ENCODE peak calls at places on chromosomes 13 and 19, in four cellular contexts. B is CD8-positive, alpha-beta memory T cell; H is fibroblast of pulmonary artery; C is hepatocyte. P is an unnamed sample.

GRCh38 chr19:53192771-53193533 is at the start of gene ZNF665:
- DNase-seq in C (peak; percentile 93), H (peak; percentile 87), B (peak; percentile 69), P (no peak)

GRCh38 chr13:34243396-34243795 is 425.4 kb downstream of the RFC3 start:
- DNase-seq in C (no peak), B (no peak), H (no peak), P (no peak)

GRCh38 chr19:10690351-10690781 is 10.9 kb upstream of the QTRT1 start:
- DNase-seq in H (peak; percentile 77), C (no peak), B (no peak), P (no peak)

GRCh38 chr19:43395561-43395960 is 19.1 kb upstream of the TEX101 start:
- DNase-seq in B (no peak), H (no peak), C (no peak), P (no peak)

GRCh38 chr19:28296506-28296905 is 916.4 kb downstream of the UQCRFS1 start:
- DNase-seq in C (no peak), B (no peak), H (peak; percentile 35), P (no peak)

GRCh38 chr19:28703400-28703956 is 509.5 kb downstream of the UQCRFS1 start:
- DNase-seq in B (no peak), H (no peak), C (no peak), P (no peak)

GRCh38 chr13:31945202-31945978 is 86.2 kb upstream of the FRY start:
- DNase-seq in B (no peak), C (peak; percentile 48), H (peak; percentile 78), P (no peak)

GRCh38 chr19:38662508-38663155 is 15.2 kb downstream of the ACTN4 start:
- DNase-seq in C (no peak), B (no peak), H (no peak), P (no peak)

GRCh38 chr13:60617863-60618733 is 221.1 kb downstream of the TDRD3 start:
- DNase-seq in C (peak; percentile 19), H (peak; percentile 58), B (no peak), P (peak; percentile 32)

GRCh38 chr13:95254341-95254740 is 46.9 kb downstream of the ABCC4 start:
- DNase-seq in H (no peak), B (no peak), C (no peak), P (no peak)

GRCh38 chr13:112799394-112799793 is 109.6 kb downstream of the ATP11A start:
- DNase-seq in H (no peak), C (no peak), B (no peak), P (no peak)

GRCh38 chr19:42512743-42513304 is 15.5 kb downstream of the CEACAM1 start:
- DNase-seq in C (no peak), H (no peak), B (no peak), P (no peak)

GRCh38 chr13:78491978-78492377 is 111.4 kb downstream of the POU4F1 start:
- DNase-seq in B (no peak), H (no peak), C (no peak), P (no peak)

GRCh38 chr19:12793290-12794195 is 2.3 kb downstream of the JUNB start:
- DNase-seq in B (peak; percentile 98), C (peak; percentile 96), H (peak; percentile 94), P (peak; percentile 86)

GRCh38 chr13:72290962-72291681 is 424.1 kb upstream of the DACH1 start:
- DNase-seq in B (no peak), C (no peak), H (peak; percentile 44), P (no peak)

GRCh38 chr19:19109601-19110000 is 28.7 kb downstream of the TMEM161A start:
- DNase-seq in C (no peak), H (peak; percentile 7), B (no peak), P (no peak)

GRCh38 chr13:70385852-70386251 is 277.6 kb upstream of the KLHL1 start:
- DNase-seq in H (no peak), B (no peak), C (no peak), P (no peak)

GRCh38 chr13:46171223-46171622 is 10.8 kb downstream of the LCP1 start:
- DNase-seq in H (no peak), C (no peak), B (no peak), P (no peak)

GRCh38 chr13:21309542-21310172 is 133.2 kb downstream of the MRPL57 start:
- DNase-seq in B (no peak), H (no peak), C (no peak), P (peak; percentile 41)

GRCh38 chr13:25690582-25690981 is 318.8 kb downstream of the ATP8A2 start:
- DNase-seq in C (no peak), H (no peak), B (no peak), P (no peak)

GRCh38 chr19:5001547-5002131 is 32.7 kb downstream of the KDM4B start:
- DNase-seq in C (peak; percentile 50), H (peak; percentile 67), B (peak; percentile 21), P (peak; percentile 58)

GRCh38 chr13:111429064-111429558 is 108.7 kb downstream of the TEX29 start:
- DNase-seq in C (peak; percentile 73), B (no peak), H (peak; percentile 16), P (peak; percentile 49)

GRCh38 chr19:39413903-39414608 is 1.6 kb downstream of the PLEKHG2 start:
- DNase-seq in H (no peak), B (no peak), C (peak; percentile 44), P (peak; percentile 32)

GRCh38 chr13:80144493-80144892 is 196.4 kb downstream of the SPRY2 start:
- DNase-seq in B (no peak), C (no peak), H (no peak), P (no peak)

GRCh38 chr13:45367995-45368394 is 27.0 kb upstream of the TPT1 start:
- DNase-seq in C (no peak), B (no peak), H (no peak), P (no peak)

GRCh38 chr13:109665781-109666249 is 120.6 kb downstream of the IRS2 start:
- DNase-seq in H (no peak), B (no peak), C (no peak), P (no peak)

GRCh38 chr19:11577451-11578341 is at the start of gene ACP5:
- DNase-seq in H (no peak), B (peak; percentile 23), C (no peak), P (no peak)

GRCh38 chr13:33494596-33495214 is 209.2 kb upstream of the STARD13 start:
- DNase-seq in B (no peak), H (peak; percentile 98), C (peak; percentile 35), P (peak; percentile 40)

GRCh38 chr13:101751488-101751887 is 299.0 kb downstream of the ITGBL1 start:
- DNase-seq in H (peak; percentile 88), C (peak; percentile 52), B (no peak), P (no peak)

GRCh38 chr13:107587681-107588080 is 627.7 kb downstream of the LIG4 start:
- DNase-seq in C (no peak), H (no peak), B (no peak), P (no peak)

GRCh38 chr19:19110410-19111137 is 27.7 kb downstream of the TMEM161A start:
- DNase-seq in C (no peak), H (no peak), B (no peak), P (no peak)

GRCh38 chr19:55132453-55133129 is 15.2 kb upstream of the PPP1R12C start:
- DNase-seq in H (no peak), B (no peak), C (no peak), P (no peak)

GRCh38 chr19:52188822-52189744 is 769 bp upstream of the PPP2R1A start:
- DNase-seq in H (no peak), B (no peak), C (peak; percentile 73), P (no peak)

GRCh38 chr13:46288570-46289259 is 77.0 kb downstream of the LRRC63 start:
- DNase-seq in C (peak; percentile 68), H (peak; percentile 65), B (peak; percentile 65), P (peak; percentile 27)

GRCh38 chr13:99407906-99408702 is 93.2 kb upstream of the TM9SF2 start:
- DNase-seq in H (no peak), B (no peak), C (no peak), P (no peak)

GRCh38 chr19:6654347-6655310 is 15.3 kb downstream of the TNFSF14 start:
- DNase-seq in H (no peak), B (peak; percentile 26), C (no peak), P (no peak)

GRCh38 chr19:38815059-38816001 is 2.6 kb upstream of the LGALS4 start:
- DNase-seq in C (peak; percentile 64), B (no peak), H (no peak), P (no peak)

GRCh38 chr13:21703846-21704245 is 33.0 kb downstream of the FGF9 start:
- DNase-seq in C (no peak), H (no peak), B (no peak), P (no peak)

GRCh38 chr13:39767791-39768564 is 112.5 kb downstream of the COG6 start:
- DNase-seq in C (no peak), H (no peak), B (no peak), P (no peak)

GRCh38 chr19:54521860-54522513 is 19.4 kb downstream of the LAIR2 start:
- DNase-seq in H (no peak), C (no peak), B (no peak), P (no peak)

P was measured in HepG2.